ENCODE peak calls at places on chromosomes 7 and 10, in seven cellular contexts. One of them, this sample, is unnamed.

GRCh38 chr7:93011351-93012294 is 106.2 kb downstream of the SAMD9 start:
- DNase-seq in colonic mucosa: no peak
- DNase-seq in cardiac fibroblast: peak; percentile 95
- DNase-seq in fibroblast of lung: peak; percentile 99
- DNase-seq in thoracic aorta: no peak
- DNase-seq in upper lobe of right lung: no peak
- DNase-seq in choroid plexus epithelial cell: peak; percentile 97
- DNase-seq in this sample: peak; percentile 81

GRCh38 chr10:48700071-48700470 is 15.4 kb downstream of the WDFY4 start:
- DNase-seq in cardiac fibroblast: no peak
- DNase-seq in fibroblast of lung: no peak
- DNase-seq in colonic mucosa: no peak
- DNase-seq in thoracic aorta: no peak
- DNase-seq in choroid plexus epithelial cell: no peak
- DNase-seq in upper lobe of right lung: no peak
- DNase-seq in this sample: no peak

GRCh38 chr7:23969443-23969842 is 259.4 kb downstream of the STK31 start:
- DNase-seq in choroid plexus epithelial cell: no peak
- DNase-seq in cardiac fibroblast: no peak
- DNase-seq in upper lobe of right lung: no peak
- DNase-seq in thoracic aorta: no peak
- DNase-seq in fibroblast of lung: no peak
- DNase-seq in colonic mucosa: peak; percentile 40
- DNase-seq in this sample: peak; percentile 51

GRCh38 chr7:150941983-150942590 is 36.0 kb downstream of the KCNH2 start:
- DNase-seq in choroid plexus epithelial cell: no peak
- DNase-seq in colonic mucosa: peak; percentile 76
- DNase-seq in cardiac fibroblast: peak; percentile 7
- DNase-seq in thoracic aorta: no peak
- DNase-seq in fibroblast of lung: no peak
- DNase-seq in upper lobe of right lung: peak; percentile 64
- DNase-seq in this sample: no peak

GRCh38 chr10:60910543-60910942 is 33.4 kb downstream of the RHOBTB1 start:
- DNase-seq in upper lobe of right lung: peak; percentile 66
- DNase-seq in fibroblast of lung: no peak
- DNase-seq in cardiac fibroblast: peak; percentile 80
- DNase-seq in choroid plexus epithelial cell: no peak
- DNase-seq in thoracic aorta: no peak
- DNase-seq in colonic mucosa: no peak
- DNase-seq in this sample: no peak

GRCh38 chr7:55526329-55526728 is 46.0 kb downstream of the VOPP1 start:
- DNase-seq in upper lobe of right lung: no peak
- DNase-seq in thoracic aorta: no peak
- DNase-seq in choroid plexus epithelial cell: no peak
- DNase-seq in colonic mucosa: no peak
- DNase-seq in cardiac fibroblast: no peak
- DNase-seq in fibroblast of lung: no peak
- DNase-seq in this sample: no peak

GRCh38 chr10:25888627-25889026 is 45.4 kb upstream of the MYO3A start:
- DNase-seq in upper lobe of right lung: no peak
- DNase-seq in thoracic aorta: no peak
- DNase-seq in cardiac fibroblast: no peak
- DNase-seq in fibroblast of lung: no peak
- DNase-seq in colonic mucosa: no peak
- DNase-seq in choroid plexus epithelial cell: no peak
- DNase-seq in this sample: no peak

GRCh38 chr7:16212610-16213009 is 208.7 kb downstream of the CRPPA start:
- DNase-seq in cardiac fibroblast: no peak
- DNase-seq in upper lobe of right lung: no peak
- DNase-seq in fibroblast of lung: no peak
- DNase-seq in choroid plexus epithelial cell: no peak
- DNase-seq in colonic mucosa: peak; percentile 46
- DNase-seq in thoracic aorta: no peak
- DNase-seq in this sample: no peak

GRCh38 chr7:92520024-92520423 is 8.3 kb downstream of the PEX1 start:
- DNase-seq in cardiac fibroblast: no peak
- DNase-seq in upper lobe of right lung: no peak
- DNase-seq in colonic mucosa: no peak
- DNase-seq in thoracic aorta: no peak
- DNase-seq in choroid plexus epithelial cell: no peak
- DNase-seq in fibroblast of lung: no peak
- DNase-seq in this sample: no peak

GRCh38 chr7:1705339-1705738 is 35.3 kb downstream of the ELFN1 start:
- DNase-seq in cardiac fibroblast: no peak
- DNase-seq in upper lobe of right lung: peak; percentile 51
- DNase-seq in colonic mucosa: no peak
- DNase-seq in thoracic aorta: no peak
- DNase-seq in fibroblast of lung: no peak
- DNase-seq in choroid plexus epithelial cell: no peak
- DNase-seq in this sample: no peak

GRCh38 chr10:63518690-63519288 is 2.4 kb upstream of the REEP3 start:
- DNase-seq in choroid plexus epithelial cell: no peak
- DNase-seq in upper lobe of right lung: no peak
- DNase-seq in thoracic aorta: no peak
- DNase-seq in fibroblast of lung: no peak
- DNase-seq in colonic mucosa: no peak
- DNase-seq in cardiac fibroblast: no peak
- DNase-seq in this sample: no peak

GRCh38 chr7:94632338-94633024 is 23.5 kb downstream of the SGCE start:
- DNase-seq in choroid plexus epithelial cell: peak; percentile 96
- DNase-seq in fibroblast of lung: peak; percentile 93
- DNase-seq in upper lobe of right lung: no peak
- DNase-seq in thoracic aorta: no peak
- DNase-seq in colonic mucosa: no peak
- DNase-seq in cardiac fibroblast: peak; percentile 80
- DNase-seq in this sample: peak; percentile 37

GRCh38 chr10:27341001-27341400 is 100.4 kb upstream of the ACBD5 start:
- DNase-seq in fibroblast of lung: no peak
- DNase-seq in choroid plexus epithelial cell: no peak
- DNase-seq in cardiac fibroblast: no peak
- DNase-seq in upper lobe of right lung: no peak
- DNase-seq in thoracic aorta: no peak
- DNase-seq in colonic mucosa: no peak
- DNase-seq in this sample: no peak

GRCh38 chr10:80392250-80392649 is 16.1 kb upstream of the PRXL2A start:
- DNase-seq in cardiac fibroblast: no peak
- DNase-seq in colonic mucosa: no peak
- DNase-seq in thoracic aorta: no peak
- DNase-seq in choroid plexus epithelial cell: peak; percentile 34
- DNase-seq in upper lobe of right lung: no peak
- DNase-seq in fibroblast of lung: no peak
- DNase-seq in this sample: peak; percentile 66

GRCh38 chr7:78149787-78150186 is 351.2 kb downstream of the PHTF2 start:
- DNase-seq in fibroblast of lung: peak; percentile 90
- DNase-seq in choroid plexus epithelial cell: peak; percentile 42
- DNase-seq in thoracic aorta: no peak
- DNase-seq in cardiac fibroblast: peak; percentile 64
- DNase-seq in colonic mucosa: no peak
- DNase-seq in upper lobe of right lung: no peak
- DNase-seq in this sample: peak; percentile 25

GRCh38 chr10:60236869-60237524 is 152.7 kb downstream of the ANK3 start:
- DNase-seq in colonic mucosa: peak; percentile 23
- DNase-seq in choroid plexus epithelial cell: no peak
- DNase-seq in thoracic aorta: no peak
- DNase-seq in fibroblast of lung: peak; percentile 22
- DNase-seq in cardiac fibroblast: peak; percentile 43
- DNase-seq in upper lobe of right lung: peak; percentile 67
- DNase-seq in this sample: no peak

GRCh38 chr10:74207681-74208080 is 56.7 kb downstream of the ADK start:
- DNase-seq in thoracic aorta: no peak
- DNase-seq in choroid plexus epithelial cell: no peak
- DNase-seq in cardiac fibroblast: no peak
- DNase-seq in colonic mucosa: no peak
- DNase-seq in upper lobe of right lung: no peak
- DNase-seq in fibroblast of lung: no peak
- DNase-seq in this sample: no peak

GRCh38 chr7:134789967-134790685 is 10.7 kb downstream of the CALD1 start:
- DNase-seq in cardiac fibroblast: peak; percentile 95
- DNase-seq in thoracic aorta: no peak
- DNase-seq in fibroblast of lung: peak; percentile 83
- DNase-seq in choroid plexus epithelial cell: peak; percentile 78
- DNase-seq in colonic mucosa: peak; percentile 21
- DNase-seq in upper lobe of right lung: no peak
- DNase-seq in this sample: peak; percentile 87

GRCh38 chr7:51569581-51569980 is 253.0 kb upstream of the COBL start:
- DNase-seq in upper lobe of right lung: no peak
- DNase-seq in choroid plexus epithelial cell: no peak
- DNase-seq in thoracic aorta: no peak
- DNase-seq in colonic mucosa: no peak
- DNase-seq in cardiac fibroblast: no peak
- DNase-seq in fibroblast of lung: no peak
- DNase-seq in this sample: no peak

GRCh38 chr10:123135415-123136141 is at the start of gene HMX3:
- DNase-seq in upper lobe of right lung: no peak
- DNase-seq in cardiac fibroblast: peak; percentile 54
- DNase-seq in colonic mucosa: no peak
- DNase-seq in thoracic aorta: no peak
- DNase-seq in fibroblast of lung: no peak
- DNase-seq in choroid plexus epithelial cell: no peak
- DNase-seq in this sample: peak; percentile 28

GRCh38 chr10:29590598-29591415 is 44.0 kb downstream of the SVIL start:
- DNase-seq in colonic mucosa: peak; percentile 40
- DNase-seq in thoracic aorta: no peak
- DNase-seq in fibroblast of lung: peak; percentile 82
- DNase-seq in upper lobe of right lung: no peak
- DNase-seq in cardiac fibroblast: peak; percentile 82
- DNase-seq in choroid plexus epithelial cell: peak; percentile 82
- DNase-seq in this sample: peak; percentile 78
- H3K4me3 ChIP-seq in colonic mucosa: no peak overlapping the region
- H3K4me3 ChIP-seq in thoracic aorta: peak overlapping the region; percentile 63
- H3K4me3 ChIP-seq in fibroblast of lung: peak overlapping the region; percentile 9
- H3K4me3 ChIP-seq in upper lobe of right lung: peak overlapping the region; percentile 17
- H3K4me3 ChIP-seq in cardiac fibroblast: no peak overlapping the region
- H3K4me3 ChIP-seq in choroid plexus epithelial cell: no peak overlapping the region
- H3K4me3 ChIP-seq in this sample: no peak overlapping the region

DNA sequence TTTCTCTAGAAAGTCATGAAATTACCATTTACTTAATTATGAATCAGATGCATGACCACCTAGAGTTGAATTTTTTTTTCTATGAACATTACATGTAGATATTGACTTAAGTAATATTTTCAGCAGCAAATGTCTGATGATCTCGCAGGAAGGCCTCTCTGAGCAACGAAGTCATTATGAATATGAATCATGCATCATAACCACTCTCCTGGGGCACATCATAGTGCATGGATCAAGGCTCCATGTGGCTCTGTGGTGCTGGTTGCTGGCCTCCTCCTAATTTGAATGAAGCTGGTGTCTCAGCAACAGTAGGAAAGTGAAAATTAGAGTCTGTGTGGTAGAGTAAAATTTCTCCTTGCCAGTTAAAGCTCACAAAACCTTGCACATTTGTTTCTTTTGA is 121.4 kb upstream of the INHBA start:
- DNase-seq in colonic mucosa: no peak
- DNase-seq in choroid plexus epithelial cell: peak; percentile 45
- DNase-seq in fibroblast of lung: peak; percentile 50
- DNase-seq in thoracic aorta: no peak
- DNase-seq in cardiac fibroblast: no peak
- DNase-seq in upper lobe of right lung: no peak
- DNase-seq in this sample: no peak
- TF ChIP-seq CTCF in colonic mucosa: no peak
- TF ChIP-seq CTCF in choroid plexus epithelial cell: no peak
- TF ChIP-seq CTCF in fibroblast of lung: no peak
- TF ChIP-seq CTCF in thoracic aorta: no peak
- TF ChIP-seq CTCF in cardiac fibroblast: no peak
- TF ChIP-seq CTCF in upper lobe of right lung: no peak
- TF ChIP-seq CTCF in this sample: no peak

GRCh38 chr7:101701153-101701794 is 72.2 kb upstream of the MYL10 start:
- DNase-seq in thoracic aorta: no peak
- DNase-seq in cardiac fibroblast: no peak
- DNase-seq in fibroblast of lung: no peak
- DNase-seq in choroid plexus epithelial cell: no peak
- DNase-seq in colonic mucosa: peak; percentile 66
- DNase-seq in upper lobe of right lung: no peak
- DNase-seq in this sample: no peak
- H3K4me3 ChIP-seq in thoracic aorta: no peak overlapping the region
- H3K4me3 ChIP-seq in cardiac fibroblast: no peak overlapping the region
- H3K4me3 ChIP-seq in fibroblast of lung: no peak overlapping the region
- H3K4me3 ChIP-seq in choroid plexus epithelial cell: no peak overlapping the region
- H3K4me3 ChIP-seq in colonic mucosa: no peak overlapping the region
- H3K4me3 ChIP-seq in upper lobe of right lung: no peak overlapping the region
- H3K4me3 ChIP-seq in this sample: no peak overlapping the region

DNA sequence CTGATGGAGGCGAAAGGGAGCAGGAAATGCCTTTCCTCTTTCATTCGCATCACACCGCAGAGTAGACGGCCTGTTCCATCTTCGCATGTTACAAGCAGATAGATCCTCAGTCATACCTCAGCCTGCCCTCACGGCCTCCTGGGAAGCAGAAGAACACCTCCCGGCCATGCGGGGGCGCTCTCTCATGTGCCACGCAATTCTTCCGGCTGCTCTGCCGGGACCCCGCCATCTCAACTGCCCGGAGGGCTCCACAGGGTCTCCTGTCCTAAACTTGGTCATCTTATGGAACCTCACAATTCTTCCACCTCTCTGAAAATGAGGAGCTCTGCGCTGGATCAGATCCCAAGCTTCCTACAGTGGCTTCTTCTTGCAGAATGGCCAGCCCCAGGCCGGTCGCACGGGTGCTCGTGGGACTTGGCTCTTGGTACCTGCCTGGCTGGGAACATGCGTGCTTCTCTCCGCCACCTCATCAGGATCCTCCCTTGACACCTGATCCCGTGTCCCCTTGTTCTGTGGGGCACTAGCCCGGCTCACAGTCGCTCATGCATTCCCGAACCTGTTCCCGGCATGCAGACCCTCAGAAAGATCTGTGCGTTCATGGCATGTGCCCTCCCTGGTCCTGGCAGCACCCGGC is 262.8 kb upstream of the SHH start:
- DNase-seq in thoracic aorta: no peak
- DNase-seq in colonic mucosa: no peak
- DNase-seq in choroid plexus epithelial cell: no peak
- DNase-seq in cardiac fibroblast: no peak
- DNase-seq in upper lobe of right lung: peak; percentile 46
- DNase-seq in fibroblast of lung: no peak
- DNase-seq in this sample: no peak
- TF ChIP-seq CTCF in thoracic aorta: no peak
- TF ChIP-seq CTCF in colonic mucosa: no peak
- TF ChIP-seq CTCF in choroid plexus epithelial cell: no peak
- TF ChIP-seq CTCF in cardiac fibroblast: no peak
- TF ChIP-seq CTCF in upper lobe of right lung: no peak
- TF ChIP-seq CTCF in fibroblast of lung: no peak
- TF ChIP-seq CTCF in this sample: no peak